ENCODE peak calls at places on chromosomes 13 and 19, in eight cellular contexts. F is ELF-1; O is stimulated activated CD8-positive, alpha-beta memory T cell treated with anti-CD3 and anti-CD28 coated beads, Interleukin-15, amount 100 ng/mL, for 24 hours; B is ELR; M is foreskin fibroblast; X is activated CD4-positive, alpha-beta T cell treated with anti-CD3 and anti-CD28 coated beads for 24 hours; L is uterus; A is activated CD4-positive, CD25-positive, alpha-beta regulatory T cell treated with anti-CD3 and anti-CD28 coated beads, Interleukin-2, amount 50 U/mL, for 16 hours. C is an unnamed sample.

GRCh38 chr19:56092685-56093631 is 28.1 kb downstream of the ZNF787 start:
- DNase-seq in F (no peak), O (no peak), B (no peak), M (no peak), X (no peak), L (no peak), A (no peak), C (no peak)

GRCh38 chr13:111908981-111909380 is 158.0 kb upstream of the SOX1 start:
- DNase-seq in F (no peak), O (no peak), B (no peak), M (no peak), X (no peak), L (no peak), A (no peak), C (no peak)

GRCh38 chr13:24615911-24616472 is 64.2 kb upstream of the ATP12A start:
- DNase-seq in F (no peak), O (no peak), B (no peak), M (no peak), X (no peak), L (no peak), A (no peak), C (no peak)

GRCh38 chr19:976476-976875 is 7.7 kb upstream of the WDR18 start:
- DNase-seq in F (no peak), O (no peak), B (no peak), M (no peak), X (no peak), L (no peak), A (no peak), C (no peak)

GRCh38 chr13:113157929-113158747 is at the start of gene PROZ:
- DNase-seq in F (peak; percentile 75), O (no peak), B (no peak), M (no peak), X (no peak), L (no peak), A (no peak), C (no peak)

GRCh38 chr19:29115181-29115580 is 97.8 kb downstream of the UQCRFS1 start:
- DNase-seq in F (no peak), O (no peak), B (no peak), M (no peak), X (no peak), L (no peak), A (no peak), C (no peak)

GRCh38 chr19:38676878-38677646 is 29.6 kb downstream of the ACTN4 start:
- DNase-seq in F (no peak), O (no peak), B (no peak), M (no peak), X (no peak), L (no peak), A (no peak), C (no peak)

GRCh38 chr19:38317104-38317612 is 1.4 kb upstream of the YIF1B start:
- DNase-seq in F (no peak), O (no peak), B (no peak), M (no peak), X (no peak), L (no peak), A (no peak), C (no peak)

GRCh38 chr19:41705393-41706174 is 2.8 kb upstream of the CEACAM5 start:
- DNase-seq in F (peak; percentile 54), O (no peak), B (peak; percentile 23), M (no peak), X (no peak), L (no peak), A (no peak), C (no peak)

GRCh38 chr13:24719139-24719538 is 38.9 kb downstream of the ATP12A start:
- DNase-seq in F (no peak), O (no peak), B (no peak), M (no peak), X (no peak), L (no peak), A (no peak), C (no peak)

GRCh38 chr19:3509566-3509989 is 3.5 kb downstream of the FZR1 start:
- DNase-seq in F (no peak), O (no peak), B (peak; percentile 89), M (peak; percentile 48), X (no peak), L (no peak), A (no peak), C (no peak)

GRCh38 chr13:79933389-79933788 is 407.5 kb downstream of the SPRY2 start:
- DNase-seq in F (no peak), O (no peak), B (no peak), M (no peak), X (no peak), L (no peak), A (no peak), C (no peak)

GRCh38 chr19:12790628-12791344 is 500 bp upstream of the JUNB start:
- DNase-seq in F (no peak), O (no peak), B (peak; percentile 27), M (no peak), X (no peak), L (peak; percentile 46), A (no peak), C (no peak)

GRCh38 chr13:108195146-108195545 is 20.2 kb downstream of the LIG4 start:
- DNase-seq in F (no peak), O (no peak), B (no peak), M (no peak), X (no peak), L (no peak), A (no peak), C (no peak)

GRCh38 chr19:49442354-49442753 is 1.0 kb upstream of the SLC17A7 start:
- DNase-seq in F (no peak), O (no peak), B (no peak), M (no peak), X (no peak), L (peak; percentile 65), A (no peak), C (no peak)

GRCh38 chr19:1608414-1609391 is 3.4 kb upstream of the UQCR11 start:
- DNase-seq in F (no peak), O (no peak), B (peak; percentile 45), M (no peak), X (no peak), L (no peak), A (no peak), C (no peak)

GRCh38 chr19:18176367-18177310 is 3.0 kb downstream of the IFI30 start:
- DNase-seq in F (no peak), O (no peak), B (peak; percentile 37), M (no peak), X (no peak), L (no peak), A (no peak), C (no peak)

GRCh38 chr13:70795484-70795883 is 687.2 kb upstream of the KLHL1 start:
- DNase-seq in F (no peak), O (no peak), B (peak; percentile 17), M (no peak), X (no peak), L (no peak), A (no peak), C (no peak)

GRCh38 chr19:40685016-40685526 is 5.4 kb downstream of the NUMBL start:
- DNase-seq in F (no peak), O (no peak), B (no peak), M (no peak), X (no peak), L (no peak), A (no peak), C (no peak)

GRCh38 chr19:1259206-1259872 is 9.8 kb upstream of the CIRBP start:
- DNase-seq in F (peak; percentile 93), O (no peak), B (peak; percentile 75), M (no peak), X (no peak), L (peak; percentile 76), A (no peak), C (no peak)

GRCh38 chr13:26011996-26012688 is 39.7 kb downstream of the SHISA2 start:
- DNase-seq in F (no peak), O (peak; percentile 6), B (no peak), M (no peak), X (peak; percentile 17), L (no peak), A (peak; percentile 5), C (no peak)